ENCODE peak calls at places on chromosomes 4 and X, in six cellular contexts. One of them, this sample, is unnamed.

GRCh38 chrX:21126661-21127060 is 247.6 kb upstream of the CNKSR2 start:
- DNase-seq in WTC11: no peak
- DNase-seq in HepG2: no peak
- DNase-seq in K562: no peak
- DNase-seq in HCT116: no peak
- DNase-seq in H1: no peak
- DNase-seq in this sample: no peak

GRCh38 chrX:134624046-134624430 is 34.2 kb downstream of the PLAC1 start:
- DNase-seq in WTC11: no peak
- DNase-seq in H1: no peak
- DNase-seq in HepG2: peak
- DNase-seq in K562: no peak
- DNase-seq in HCT116: no peak
- DNase-seq in this sample: no peak

GRCh38 chr4:83250666-83251065 is 33.9 kb downstream of the COQ2 start:
- DNase-seq in HCT116: no peak
- DNase-seq in K562: no peak
- DNase-seq in H1: no peak
- DNase-seq in WTC11: no peak
- DNase-seq in HepG2: no peak
- DNase-seq in this sample: no peak

GRCh38 chr4:88318751-88319350 is 34.5 kb upstream of the PPM1K start:
- DNase-seq in WTC11: no peak
- DNase-seq in HepG2: no peak
- DNase-seq in H1: no peak
- DNase-seq in HCT116: no peak
- DNase-seq in K562: no peak
- DNase-seq in this sample: no peak

GRCh38 chr4:15587649-15588048 is 67.5 kb downstream of the FBXL5 start:
- DNase-seq in HepG2: no peak
- DNase-seq in HCT116: no peak
- DNase-seq in K562: no peak
- DNase-seq in H1: no peak
- DNase-seq in WTC11: no peak
- DNase-seq in this sample: no peak

GRCh38 chr4:184250795-184251679 is 33.4 kb upstream of the ENPP6 start:
- DNase-seq in HCT116: peak
- DNase-seq in HepG2: peak
- DNase-seq in WTC11: no peak
- DNase-seq in K562: peak
- DNase-seq in H1: no peak
- DNase-seq in this sample: peak

GRCh38 chr4:4455199-4455865 is 68.4 kb downstream of the NSG1 start:
- DNase-seq in HCT116: no peak
- DNase-seq in K562: no peak
- DNase-seq in WTC11: no peak
- DNase-seq in H1: no peak
- DNase-seq in HepG2: no peak
- DNase-seq in this sample: no peak

GRCh38 chr4:153532227-153532626 is 66.1 kb downstream of the TMEM131L start:
- DNase-seq in K562: no peak
- DNase-seq in H1: no peak
- DNase-seq in WTC11: no peak
- DNase-seq in HepG2: no peak
- DNase-seq in HCT116: no peak
- DNase-seq in this sample: no peak

GRCh38 chr4:6855692-6856297 is 53.8 kb upstream of the TBC1D14 start:
- DNase-seq in K562: peak
- DNase-seq in HCT116: no peak
- DNase-seq in WTC11: no peak
- DNase-seq in HepG2: peak
- DNase-seq in H1: no peak
- DNase-seq in this sample: no peak

GRCh38 chr4:13980317-13980716 is 352.8 kb upstream of the BOD1L1 start:
- DNase-seq in HCT116: no peak
- DNase-seq in K562: no peak
- DNase-seq in H1: no peak
- DNase-seq in HepG2: no peak
- DNase-seq in WTC11: no peak
- DNase-seq in this sample: no peak

GRCh38 chr4:38967260-38968095 is 64.7 kb downstream of the TMEM156 start:
- DNase-seq in K562: no peak
- DNase-seq in H1: no peak
- DNase-seq in HCT116: peak
- DNase-seq in WTC11: no peak
- DNase-seq in HepG2: peak
- DNase-seq in this sample: no peak

GRCh38 chr4:8548731-8549351 is 31.4 kb upstream of the GPR78 start:
- DNase-seq in HepG2: no peak
- DNase-seq in HCT116: no peak
- DNase-seq in K562: no peak
- DNase-seq in WTC11: no peak
- DNase-seq in H1: no peak
- DNase-seq in this sample: no peak

GRCh38 chr4:75726577-75726976 is 2.2 kb downstream of the USO1 start:
- DNase-seq in HepG2: no peak
- DNase-seq in H1: no peak
- DNase-seq in K562: no peak
- DNase-seq in HCT116: no peak
- DNase-seq in WTC11: no peak
- DNase-seq in this sample: no peak

GRCh38 chr4:141045848-141046247 is 87.4 kb downstream of the RNF150 start:
- DNase-seq in HCT116: no peak
- DNase-seq in H1: no peak
- DNase-seq in WTC11: no peak
- DNase-seq in K562: no peak
- DNase-seq in HepG2: no peak
- DNase-seq in this sample: no peak

GRCh38 chr4:48602222-48602621 is 112.2 kb downstream of the ZAR1 start:
- DNase-seq in K562: no peak
- DNase-seq in H1: no peak
- DNase-seq in HepG2: no peak
- DNase-seq in WTC11: no peak
- DNase-seq in HCT116: no peak
- DNase-seq in this sample: no peak

GRCh38 chrX:70422886-70423336 is at the start of gene GDPD2:
- DNase-seq in K562: no peak
- DNase-seq in HepG2: peak
- DNase-seq in H1: peak
- DNase-seq in HCT116: no peak
- DNase-seq in WTC11: peak
- DNase-seq in this sample: peak

GRCh38 chr4:161767116-161767515 is 396.7 kb downstream of the FSTL5 start:
- DNase-seq in H1: no peak
- DNase-seq in HepG2: no peak
- DNase-seq in K562: no peak
- DNase-seq in HCT116: no peak
- DNase-seq in WTC11: no peak
- DNase-seq in this sample: no peak

GRCh38 chrX:136608295-136608933 is 39.5 kb upstream of the CD40LG start:
- DNase-seq in HCT116: peak
- DNase-seq in HepG2: no peak
- DNase-seq in H1: no peak
- DNase-seq in K562: no peak
- DNase-seq in WTC11: peak
- DNase-seq in this sample: no peak

GRCh38 chr4:82551734-82552133 is 10.1 kb downstream of the TMEM150C start:
- DNase-seq in H1: no peak
- DNase-seq in WTC11: no peak
- DNase-seq in HepG2: no peak
- DNase-seq in HCT116: no peak
- DNase-seq in K562: no peak
- DNase-seq in this sample: no peak

GRCh38 chr4:71440612-71441011 is 101.8 kb downstream of the SLC4A4 start:
- DNase-seq in HCT116: no peak
- DNase-seq in HepG2: no peak
- DNase-seq in K562: no peak
- DNase-seq in H1: no peak
- DNase-seq in WTC11: no peak
- DNase-seq in this sample: no peak

GRCh38 chr4:71445819-71446218 is 107.0 kb downstream of the SLC4A4 start:
- DNase-seq in WTC11: no peak
- DNase-seq in HepG2: no peak
- DNase-seq in H1: no peak
- DNase-seq in K562: no peak
- DNase-seq in HCT116: no peak
- DNase-seq in this sample: no peak

GRCh38 chr4:71446479-71447081 is 107.8 kb downstream of the SLC4A4 start:
- DNase-seq in HCT116: no peak
- DNase-seq in K562: no peak
- DNase-seq in WTC11: no peak
- DNase-seq in H1: no peak
- DNase-seq in HepG2: no peak
- DNase-seq in this sample: no peak

DNA sequence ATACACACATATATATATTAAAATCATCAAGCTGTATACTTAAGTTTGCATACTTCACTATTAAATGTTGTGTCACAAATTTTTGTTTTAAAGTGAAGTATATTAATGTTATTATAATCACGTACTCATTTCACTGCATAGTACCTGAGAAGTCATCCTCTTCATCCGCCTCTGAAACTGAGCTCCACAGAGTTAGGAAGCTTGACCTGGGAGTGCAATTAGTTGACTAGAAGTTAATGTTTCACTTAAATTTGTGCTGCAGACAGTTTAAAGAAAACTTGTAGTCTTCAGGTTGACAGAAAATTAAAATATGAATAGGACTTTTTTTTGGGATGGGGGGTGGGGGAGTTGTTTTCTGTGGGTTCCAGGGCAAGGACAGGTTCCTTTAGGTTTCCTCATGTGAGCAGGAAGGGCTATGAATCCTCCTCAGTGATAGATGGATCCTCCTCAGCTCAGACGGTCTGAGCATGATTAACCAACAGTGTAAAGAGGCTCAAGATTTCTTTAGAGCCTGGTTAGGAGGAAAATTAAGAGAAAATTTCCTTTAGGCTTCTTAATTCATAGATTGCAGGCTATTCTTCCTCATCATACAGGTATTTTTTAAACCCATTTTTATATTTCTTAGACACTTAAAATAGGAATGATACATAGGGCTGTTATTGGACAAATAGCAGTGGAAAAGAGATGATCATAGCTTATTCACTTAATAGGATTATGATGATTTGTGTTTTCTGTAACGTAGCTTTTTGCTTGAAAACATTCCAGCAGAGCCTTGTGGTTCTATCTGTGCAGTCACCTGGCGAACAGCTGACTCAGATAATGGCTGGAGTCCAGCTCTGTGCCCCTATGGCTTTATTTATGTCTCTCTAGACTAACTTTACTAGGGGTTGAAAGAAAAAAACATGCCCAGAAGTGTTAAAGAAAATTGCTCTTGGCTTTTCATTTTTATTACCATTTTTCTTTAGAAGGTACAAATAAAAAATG is 102.7 kb downstream of the SLC4A4 start:
- DNase-seq in HCT116: no peak
- DNase-seq in HepG2: no peak
- DNase-seq in WTC11: no peak
- DNase-seq in K562: peak
- DNase-seq in H1: no peak
- DNase-seq in this sample: no peak
- TF ChIP-seq SP1 in HCT116: no peak
- TF ChIP-seq SP1 in HepG2: no peak
- TF ChIP-seq SP1 in WTC11: no peak
- TF ChIP-seq SP1 in K562: no peak
- TF ChIP-seq SP1 in H1: no peak
- TF ChIP-seq SP1 in this sample: no peak

GRCh38 chr4:89836031-89836777 is 757 bp downstream of the SNCA start:
- DNase-seq in WTC11: peak
- DNase-seq in H1: no peak
- DNase-seq in HepG2: no peak
- DNase-seq in K562: peak
- DNase-seq in HCT116: no peak
- DNase-seq in this sample: no peak
- TF ChIP-seq SP1 in WTC11: no peak
- TF ChIP-seq SP1 in H1: no peak
- TF ChIP-seq SP1 in HepG2: no peak
- TF ChIP-seq SP1 in K562: no peak
- TF ChIP-seq SP1 in HCT116: no peak
- TF ChIP-seq SP1 in this sample: no peak

GRCh38 chr4:102717448-102718092 is 43.2 kb downstream of the MANBA start:
- DNase-seq in K562: no peak
- DNase-seq in H1: no peak
- DNase-seq in HCT116: no peak
- DNase-seq in HepG2: peak
- DNase-seq in WTC11: no peak
- DNase-seq in this sample: no peak
- TF ChIP-seq SP1 in K562: no peak
- TF ChIP-seq SP1 in H1: no peak
- TF ChIP-seq SP1 in HCT116: no peak
- TF ChIP-seq SP1 in HepG2: no peak
- TF ChIP-seq SP1 in WTC11: no peak
- TF ChIP-seq SP1 in this sample: no peak

GRCh38 chr4:1842993-1843448 is 12.9 kb downstream of the LETM1 start:
- DNase-seq in HepG2: no peak
- DNase-seq in K562: no peak
- DNase-seq in H1: no peak
- DNase-seq in WTC11: no peak
- DNase-seq in HCT116: no peak
- DNase-seq in this sample: no peak

GRCh38 chr4:1842339-1842895 is 13.5 kb downstream of the LETM1 start:
- DNase-seq in WTC11: peak
- DNase-seq in K562: no peak
- DNase-seq in HCT116: no peak
- DNase-seq in HepG2: no peak
- DNase-seq in H1: no peak
- DNase-seq in this sample: no peak

GRCh38 chr4:1841886-1842210 is 14.1 kb downstream of the LETM1 start:
- DNase-seq in K562: no peak
- DNase-seq in HepG2: no peak
- DNase-seq in H1: no peak
- DNase-seq in HCT116: no peak
- DNase-seq in WTC11: no peak
- DNase-seq in this sample: no peak

GRCh38 chr4:1839306-1839705 is 16.6 kb downstream of the LETM1 start:
- DNase-seq in HCT116: no peak
- DNase-seq in H1: no peak
- DNase-seq in HepG2: no peak
- DNase-seq in K562: no peak
- DNase-seq in WTC11: no peak
- DNase-seq in this sample: no peak

DNA sequence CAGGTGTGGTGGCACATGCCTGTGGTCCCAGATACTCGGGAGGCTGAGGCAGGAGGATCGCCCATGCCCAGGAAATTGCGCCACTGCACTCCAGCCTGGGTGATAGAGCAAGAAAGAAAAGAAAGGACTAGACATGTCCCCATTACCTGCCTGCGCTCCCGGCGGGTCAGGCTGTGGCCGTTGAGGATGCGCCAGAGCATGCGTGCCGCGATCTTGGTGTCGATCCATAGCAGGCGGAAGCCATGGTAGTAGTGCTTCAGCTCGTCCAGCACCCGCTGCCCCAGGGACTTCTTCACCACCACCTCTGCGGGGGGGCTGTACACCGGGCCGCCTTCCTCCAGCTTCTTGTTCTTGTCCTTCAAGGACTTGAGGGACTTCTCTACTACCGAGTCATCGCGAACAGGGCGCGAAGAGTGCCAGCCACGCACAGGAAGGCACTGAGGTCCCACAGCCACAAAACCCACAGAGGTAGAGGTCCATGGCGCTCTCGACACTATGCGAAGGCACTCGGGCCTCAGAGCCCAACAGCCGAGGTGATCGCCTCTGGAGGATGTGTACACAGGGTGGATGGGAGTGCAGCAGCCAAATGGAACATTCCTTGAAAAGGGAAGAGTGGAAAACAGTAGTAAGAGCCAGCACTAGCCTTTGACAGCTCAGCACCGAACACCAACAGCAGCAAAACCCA is 14.6 kb downstream of the LETM1 start:
- DNase-seq in HepG2: no peak
- DNase-seq in H1: no peak
- DNase-seq in WTC11: no peak
- DNase-seq in K562: no peak
- DNase-seq in HCT116: no peak
- DNase-seq in this sample: no peak
- TF ChIP-seq SP1 in HepG2: no peak
- TF ChIP-seq SP1 in H1: no peak
- TF ChIP-seq SP1 in WTC11: no peak
- TF ChIP-seq SP1 in K562: no peak
- TF ChIP-seq SP1 in HCT116: no peak
- TF ChIP-seq SP1 in this sample: no peak